ENCODE peak calls at places on chromosomes 13 and 19, in ten cellular contexts. B, I, N, H, R, M, K, F, Y and U are unnamed samples.
A peak's percentile ranks its signal among the peaks of the same experiment; 100 is the strongest.

GRCh38 chr13:36059366-36059765 is 71.8 kb downstream of the DCLK1 start:
- DNase-seq in B (no peak), I (no peak), N (no peak), H (no peak), R (no peak), M (no peak), K (no peak), F (no peak), Y (no peak), U (no peak)

GRCh38 chr19:19514881-19515763 is at the start of gene TSSK6:
- DNase-seq in B (no peak), I (no peak), N (no peak), H (no peak), R (no peak), M (no peak), K (no peak), F (no peak), Y (no peak), U (no peak)

GRCh38 chr13:34019870-34020269 is 201.9 kb downstream of the RFC3 start:
- DNase-seq in B (no peak), I (no peak), N (no peak), H (no peak), R (no peak), M (peak; percentile 17), K (no peak), F (no peak), Y (no peak), U (no peak)

GRCh38 chr13:76823969-76824368 is 62.2 kb downstream of the KCTD12 start:
- DNase-seq in B (no peak), I (no peak), N (no peak), H (no peak), R (no peak), M (no peak), K (no peak), F (no peak), Y (no peak), U (no peak)

GRCh38 chr13:29583073-29583785 is 12.3 kb downstream of the SLC7A1 start:
- DNase-seq in B (no peak), I (no peak), N (no peak), H (no peak), R (peak; percentile 61), M (peak; percentile 83), K (no peak), F (peak; percentile 37), Y (no peak), U (no peak)

GRCh38 chr13:26017932-26018690 is 33.7 kb downstream of the SHISA2 start:
- DNase-seq in B (no peak), I (no peak), N (no peak), H (no peak), R (no peak), M (no peak), K (no peak), F (no peak), Y (no peak), U (no peak)

GRCh38 chr13:41897126-41897525 is 63.8 kb downstream of the VWA8 start:
- DNase-seq in B (no peak), I (no peak), N (no peak), H (no peak), R (no peak), M (no peak), K (no peak), F (no peak), Y (no peak), U (no peak)

GRCh38 chr13:107441279-107441678 is 774.1 kb downstream of the LIG4 start:
- DNase-seq in B (no peak), I (no peak), N (no peak), H (no peak), R (no peak), M (peak; percentile 85), K (no peak), F (no peak), Y (peak; percentile 36), U (no peak)

GRCh38 chr19:28864577-28865042 is 348.3 kb downstream of the UQCRFS1 start:
- DNase-seq in B (peak; percentile 26), I (no peak), N (no peak), H (no peak), R (no peak), M (no peak), K (no peak), F (no peak), Y (no peak), U (no peak)

GRCh38 chr13:48902421-48902820 is 73.3 kb upstream of the FNDC3A start:
- DNase-seq in B (no peak), I (no peak), N (no peak), H (no peak), R (peak; percentile 56), M (no peak), K (no peak), F (no peak), Y (no peak), U (no peak)

GRCh38 chr19:1221141-1221903 is 15.7 kb downstream of the STK11 start:
- DNase-seq in B (no peak), I (no peak), N (peak; percentile 91), H (peak; percentile 69), R (peak; percentile 82), M (peak; percentile 50), K (no peak), F (no peak), Y (no peak), U (no peak)
- TF ChIP-seq CTCF in B (no peak), I (no peak), N (peak; percentile 57), H (peak; percentile 47), R (peak; percentile 74), M (peak; percentile 77), K (peak; percentile 18), F (peak; percentile 68), Y (peak; percentile 60), U (peak; percentile 60)

DNA sequence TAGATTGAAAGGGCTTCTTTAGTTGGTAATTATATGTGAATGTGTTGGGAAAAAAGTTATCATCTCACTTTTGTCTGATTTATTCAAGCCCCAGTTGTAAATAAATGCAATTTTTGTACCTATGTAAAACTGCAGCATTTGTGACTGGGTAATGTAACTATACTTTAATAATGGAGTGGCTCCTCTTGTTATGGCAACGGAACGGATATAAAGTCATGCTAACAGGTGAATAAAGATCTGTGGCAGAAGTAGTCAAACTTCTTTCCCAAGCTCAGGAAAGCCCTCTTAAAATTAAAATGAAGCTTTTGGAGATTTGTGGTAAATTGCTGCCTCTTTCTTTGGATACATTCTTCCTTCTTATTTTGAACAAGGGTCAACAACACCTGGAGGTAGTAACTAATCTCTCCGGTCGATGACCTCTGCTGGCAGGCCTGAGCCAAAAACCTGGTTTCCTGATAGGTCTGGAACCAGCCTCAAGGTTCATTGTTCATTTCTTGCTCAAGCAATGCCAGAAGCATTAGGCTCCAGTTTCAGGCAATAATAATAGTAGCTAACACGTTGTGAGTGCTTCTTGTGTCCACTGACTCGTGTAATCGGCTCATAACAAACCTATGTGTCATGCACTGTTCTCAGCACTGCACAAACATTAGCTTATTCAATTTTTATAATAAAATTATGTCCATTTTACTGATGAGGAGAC is 313.4 kb upstream of the DACH1 start:
- DNase-seq in B (no peak), I (no peak), N (no peak), H (no peak), R (peak; percentile 53), M (peak; percentile 71), K (no peak), F (no peak), Y (no peak), U (no peak)
- TF ChIP-seq CTCF in B (no peak), I (no peak), N (no peak), H (no peak), R (peak; percentile 40), M (no peak), K (no peak), F (no peak), Y (no peak), U (no peak)

GRCh38 chr13:98868932-98869331 is 108.9 kb downstream of the DOCK9 start:
- DNase-seq in B (no peak), I (no peak), N (no peak), H (no peak), R (no peak), M (no peak), K (no peak), F (no peak), Y (no peak), U (no peak)

GRCh38 chr13:98869408-98870090 is 108.3 kb downstream of the DOCK9 start:
- DNase-seq in B (no peak), I (no peak), N (no peak), H (no peak), R (no peak), M (no peak), K (no peak), F (no peak), Y (no peak), U (no peak)

GRCh38 chr13:98871727-98872126 is 106.1 kb downstream of the DOCK9 start:
- DNase-seq in B (no peak), I (no peak), N (no peak), H (no peak), R (no peak), M (no peak), K (no peak), F (no peak), Y (no peak), U (no peak)

DNA sequence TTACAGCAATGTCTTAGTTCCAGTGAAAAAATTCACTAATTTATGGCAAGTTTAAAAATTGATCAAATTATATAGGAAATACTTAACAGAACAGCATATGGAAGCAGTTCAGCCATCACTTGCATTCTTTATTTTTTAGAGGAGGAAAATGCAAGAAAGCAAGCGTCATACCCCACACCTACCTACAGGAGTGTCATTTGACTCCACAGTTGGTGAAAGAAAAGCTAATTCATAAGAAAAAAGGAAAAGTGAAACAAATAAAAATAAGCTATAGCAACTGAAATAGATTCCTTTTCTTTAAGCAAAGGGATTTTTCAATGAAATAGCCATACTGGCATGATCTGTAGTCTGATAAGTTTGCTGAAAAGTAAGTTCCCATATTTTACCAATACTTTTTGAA is 111.0 kb downstream of the DOCK9 start:
- DNase-seq in B (no peak), I (no peak), N (no peak), H (no peak), R (no peak), M (no peak), K (no peak), F (no peak), Y (no peak), U (no peak)
- TF ChIP-seq CTCF in B (no peak), I (peak; percentile 21), N (no peak), H (peak; percentile 48), R (peak; percentile 65), M (peak; percentile 16), K (no peak), F (peak; percentile 17), Y (peak; percentile 9), U (no peak)

DNA sequence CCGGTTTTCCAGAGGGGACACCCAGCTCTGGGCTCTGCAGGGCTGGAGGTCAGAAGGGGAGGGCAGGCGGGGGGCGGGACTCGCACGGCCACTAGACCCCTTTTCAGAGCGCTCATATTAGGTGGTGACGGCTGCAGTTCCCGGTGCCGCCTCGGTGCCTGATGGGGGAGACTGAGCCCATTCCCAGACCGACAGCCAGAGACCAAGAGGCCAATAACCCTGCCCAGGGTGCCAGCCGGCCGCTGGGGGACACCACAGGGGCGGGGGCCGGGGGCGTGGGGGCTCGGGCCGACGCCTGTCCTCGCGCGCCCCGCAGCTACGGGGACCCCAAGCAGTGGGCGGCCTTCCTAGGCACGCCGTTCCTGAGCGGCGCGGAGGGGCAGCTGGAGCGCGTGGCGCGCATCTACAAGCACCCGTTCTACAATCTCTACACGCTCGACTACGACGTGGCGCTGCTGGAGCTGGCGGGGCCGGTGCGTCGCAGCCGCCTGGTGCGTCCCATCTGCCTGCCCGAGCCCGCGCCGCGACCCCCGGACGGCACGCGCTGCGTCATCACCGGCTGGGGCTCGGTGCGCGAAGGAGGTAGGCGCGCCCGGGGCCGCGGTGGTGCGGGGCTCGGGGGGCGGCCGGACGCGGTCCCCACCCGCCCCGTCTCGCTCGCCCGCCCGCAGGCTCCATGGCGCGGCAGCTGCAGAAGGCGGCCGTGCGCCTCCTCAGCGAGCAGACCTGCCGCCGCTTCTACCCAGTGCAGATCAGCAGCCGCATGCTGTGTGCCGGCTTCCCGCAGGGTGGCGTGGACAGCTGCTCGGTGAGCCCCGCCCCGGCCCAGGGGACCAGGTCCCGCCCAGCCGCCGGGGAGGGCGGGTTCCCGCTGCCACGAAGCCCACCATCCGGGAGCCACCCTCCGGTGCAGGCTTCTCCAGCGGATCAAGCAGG is 2.4 kb downstream of the TIMM13 start:
- DNase-seq in B (peak; percentile 88), I (no peak), N (peak; percentile 80), H (peak; percentile 83), R (peak; percentile 91), M (peak; percentile 66), K (no peak), F (no peak), Y (peak; percentile 33), U (no peak)
- TF ChIP-seq CTCF in B (no peak), I (no peak), N (no peak), H (peak; percentile 47), R (peak; percentile 71), M (peak; percentile 34), K (no peak), F (peak; percentile 48), Y (peak; percentile 53), U (no peak)